ENCODE peak calls at places on chromosomes 16 and 17, in five cellular contexts. L is adrenal gland, U is A673, T is pancreas, V is left lung. I is an unnamed sample. For H3K9me3, the result is how much of the 10 kb centered on the place peaks cover.

GRCh38 chr17:37064166-37064565 is 115.4 kb downstream of the AATF start:
- DNase-seq in L (no peak), U (no peak), T (no peak), V (no peak), I (no peak)

GRCh38 chr17:1110844-1111598 is 68.8 kb downstream of the ABR start:
- DNase-seq in L (peak), U (peak), T (no peak), V (peak), I (peak)

GRCh38 chr17:40158438-40158837 is 18.1 kb downstream of the CASC3 start:
- DNase-seq in L (no peak), U (no peak), T (no peak), V (no peak), I (no peak)

GRCh38 chr17:50423553-50424159 is 2.4 kb upstream of the ACSF2 start:
- DNase-seq in L (no peak), U (peak), T (peak), V (no peak), I (peak)

GRCh38 chr16:57966133-57966805 is 4.7 kb downstream of the CNGB1 start:
- DNase-seq in L (no peak), U (no peak), T (no peak), V (no peak), I (no peak)

GRCh38 chr17:64327201-64327930 is 63.3 kb downstream of the PECAM1 start:
- DNase-seq in L (no peak), U (no peak), T (no peak), V (no peak), I (no peak)

GRCh38 chr16:70391881-70392481 is 45.3 kb downstream of the DDX19A start:
- DNase-seq in L (peak), U (no peak), T (no peak), V (no peak), I (no peak)

GRCh38 chr17:3917391-3917931 is 1.2 kb upstream of the P2RX1 start:
- DNase-seq in L (peak), U (no peak), T (no peak), V (peak), I (no peak)

GRCh38 chr17:72515291-72516065 is 394.7 kb downstream of the SOX9 start:
- DNase-seq in L (no peak), U (no peak), T (peak), V (no peak), I (no peak)

GRCh38 chr16:59210955-59211541 is 476.9 kb upstream of the GOT2 start:
- DNase-seq in L (peak), U (no peak), T (no peak), V (no peak), I (no peak)

GRCh38 chr16:17273142-17273561 is 197.6 kb downstream of the XYLT1 start:
- DNase-seq in L (peak), U (no peak), T (peak), V (no peak), I (no peak)

GRCh38 chr17:12821376-12821940 is 32.2 kb downstream of the ARHGAP44 start:
- DNase-seq in L (no peak), U (no peak), T (no peak), V (no peak), I (no peak)

GRCh38 chr17:51238253-51238887 is 21.5 kb downstream of the MBTD1 start:
- DNase-seq in L (no peak), U (no peak), T (no peak), V (no peak), I (no peak)

DNA sequence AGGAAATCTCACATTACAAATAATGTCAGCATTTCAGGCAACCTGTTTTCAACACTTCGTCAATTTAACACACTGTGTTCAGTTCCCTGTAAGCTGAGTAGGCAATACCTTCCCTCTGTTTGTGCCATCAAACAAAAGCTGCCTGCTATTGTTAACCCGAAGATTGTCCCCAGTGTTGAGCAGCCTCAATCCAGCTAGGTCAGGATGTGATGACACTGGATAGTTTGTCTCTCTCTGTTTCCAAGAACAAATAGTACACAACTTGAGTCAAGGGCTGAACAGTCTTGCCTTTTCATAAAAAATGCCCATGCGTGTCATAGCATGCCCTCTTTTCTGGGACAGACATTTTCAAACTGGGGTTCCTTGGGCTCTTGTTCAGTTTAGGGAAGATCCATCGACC is 36.4 kb downstream of the HSD17B2 start:
- DNase-seq in L (no peak), U (no peak), T (no peak), V (no peak), I (no peak)
- H3K9me3 ChIP-seq in L (under half), U (under half), T (under half), V (under half), I (under half)

DNA sequence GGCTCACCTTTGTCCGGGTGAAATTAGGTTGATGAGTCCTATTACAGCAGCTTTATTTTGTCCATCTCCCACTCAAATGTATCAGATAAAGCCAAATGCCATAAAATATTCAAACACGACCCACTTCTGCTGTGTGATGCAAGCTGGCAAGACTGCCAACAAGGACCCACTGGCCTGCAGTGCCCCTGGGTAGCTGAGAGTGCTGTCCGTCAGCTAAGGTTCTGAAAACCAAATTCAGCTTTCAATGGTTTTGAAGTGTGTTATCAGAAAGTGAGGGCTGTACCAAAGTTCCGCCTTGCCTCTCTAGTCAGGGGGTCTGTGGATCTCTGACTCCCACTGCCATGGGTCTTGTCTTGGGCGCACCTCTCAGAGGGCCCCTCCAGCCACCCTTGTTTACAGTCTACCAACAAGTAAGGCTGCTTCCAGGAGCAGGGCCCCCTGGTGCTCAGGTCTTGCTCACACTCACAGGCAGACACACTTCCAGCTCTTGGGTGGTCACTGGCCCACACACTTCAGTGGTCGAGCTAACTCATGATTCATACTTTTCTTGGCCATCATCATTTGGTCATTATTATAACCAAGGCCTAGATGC is 10.5 kb upstream of the CCDC182 start:
- DNase-seq in L (no peak), U (no peak), T (no peak), V (no peak), I (no peak)
- H3K4me3 ChIP-seq in L (no peak), U (no peak), T (no peak), V (no peak), I (no peak)

GRCh38 chr16:63061319-63061718 is 1025.1 kb upstream of the CDH8 start:
- DNase-seq in L (no peak), U (no peak), T (no peak), V (peak), I (no peak)

GRCh38 chr16:63066552-63066951 is 1030.3 kb upstream of the CDH8 start:
- DNase-seq in L (no peak), U (no peak), T (no peak), V (no peak), I (no peak)

DNA sequence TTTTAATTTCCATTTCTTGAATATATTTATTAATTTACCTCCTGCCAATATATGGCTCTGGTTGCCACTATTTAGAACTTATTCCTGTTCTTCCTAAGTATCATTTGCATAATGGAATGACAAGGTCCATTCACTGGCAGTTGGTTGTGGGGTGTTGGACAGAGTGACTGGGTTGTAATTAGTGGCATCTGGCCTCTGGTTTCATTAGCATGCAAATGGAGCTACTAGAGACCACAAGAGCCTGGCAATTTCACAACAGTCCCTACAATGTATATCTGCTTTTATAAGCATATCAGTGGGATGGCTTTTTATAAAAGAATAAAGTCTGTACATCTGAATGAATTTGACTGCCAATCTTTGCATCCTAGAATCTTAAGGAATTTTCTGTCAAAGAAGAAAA is 1030.9 kb upstream of the CDH8 start:
- DNase-seq in L (no peak), U (no peak), T (no peak), V (no peak), I (no peak)
- H3K9me3 ChIP-seq in L (under half), U (under half), T (under half), V (under half), I (under half)

GRCh38 chr17:27620721-27621120 is 10.3 kb upstream of the LGALS9 start:
- DNase-seq in L (no peak), U (no peak), T (no peak), V (no peak), I (no peak)
- H3K4me3 ChIP-seq in L (no peak), U (no peak), T (no peak), V (no peak), I (no peak)

GRCh38 chr17:82948957-82949356 is 109.1 kb upstream of the ZNF750 start:
- DNase-seq in L (no peak), U (no peak), T (no peak), V (peak), I (no peak)
- H3K9me3 ChIP-seq in L (under half), U (half or more), T (under half), V (under half), I (half or more)

DNA sequence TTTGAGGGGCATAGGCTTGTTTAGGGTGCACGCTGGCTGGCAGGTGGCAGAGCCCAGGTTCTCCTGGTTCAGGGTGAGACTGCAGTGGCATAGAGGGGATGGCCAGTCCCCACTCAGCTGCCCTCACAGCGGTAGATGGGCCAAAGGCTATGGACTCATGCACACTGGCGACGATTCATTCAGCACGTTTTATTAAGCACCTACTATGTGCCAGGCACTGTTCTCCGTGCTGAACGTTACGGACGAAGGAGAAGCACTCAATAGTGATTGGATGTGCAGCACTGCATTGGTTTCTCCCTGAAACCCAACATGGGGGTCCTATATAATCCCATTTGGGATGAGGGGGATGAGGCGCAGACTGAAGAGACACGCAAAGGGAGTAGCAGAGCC is 8.6 kb downstream of the GLIS2 start:
- DNase-seq in L (no peak), U (no peak), T (no peak), V (no peak), I (no peak)
- H3K4me3 ChIP-seq in L (no peak), U (no peak), T (no peak), V (no peak), I (no peak)

GRCh38 chr16:77894054-77894632 is 105.8 kb downstream of the VAT1L start:
- DNase-seq in L (peak), U (no peak), T (no peak), V (no peak), I (no peak)

GRCh38 chr16:77885596-77886295 is 97.4 kb downstream of the VAT1L start:
- DNase-seq in L (no peak), U (no peak), T (no peak), V (no peak), I (no peak)

GRCh38 chr16:77888786-77889185 is 100.4 kb downstream of the VAT1L start:
- DNase-seq in L (no peak), U (no peak), T (no peak), V (no peak), I (no peak)

DNA sequence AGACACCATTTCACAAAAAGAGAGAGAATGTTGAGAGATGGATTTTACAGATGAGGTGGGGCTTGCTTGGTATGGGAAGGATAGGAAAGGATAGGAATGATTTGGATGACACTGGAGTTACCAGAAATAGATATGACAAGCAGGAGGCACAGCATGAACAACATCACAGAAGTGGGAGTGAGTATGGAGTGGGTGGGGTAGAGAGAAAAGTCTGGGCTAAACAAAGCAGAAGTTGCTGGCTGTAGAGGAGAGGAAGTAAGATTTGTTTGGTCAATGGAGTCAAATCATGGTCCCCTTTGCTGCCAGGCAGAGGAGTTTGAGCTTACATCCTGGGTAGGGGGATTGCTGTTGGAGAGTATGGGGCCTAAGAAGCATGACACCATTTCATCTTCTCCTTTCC is 101.7 kb downstream of the VAT1L start:
- DNase-seq in L (no peak), U (no peak), T (no peak), V (no peak), I (peak)
- H3K9me3 ChIP-seq in L (under half), U (under half), T (under half), V (under half), I (under half)

I was measured in Karpas-422.